ENCODE peak calls at places on chromosomes 4 and X, in ten cellular contexts. One of them, this sample, is unnamed.
A peak's percentile ranks its signal among the peaks of the same experiment; 100 is the strongest.

GRCh38 chrX:6574762-6575161 is 39.8 kb upstream of the VCX3A start:
- DNase-seq in uterus: no peak
- DNase-seq in heart left ventricle: no peak
- DNase-seq in heart right ventricle: no peak
- DNase-seq in pancreas: no peak
- DNase-seq in mesenchymal stem cell: no peak
- DNase-seq in BE2C: peak; percentile 4
- DNase-seq in HepG2: no peak
- DNase-seq in tibial nerve: no peak
- DNase-seq in RWPE2: no peak
- DNase-seq in this sample: no peak

GRCh38 chrX:15204130-15204751 is 65.6 kb downstream of the ASB9 start:
- DNase-seq in heart left ventricle: no peak
- DNase-seq in pancreas: no peak
- DNase-seq in BE2C: no peak
- DNase-seq in HepG2: no peak
- DNase-seq in tibial nerve: no peak
- DNase-seq in mesenchymal stem cell: no peak
- DNase-seq in heart right ventricle: no peak
- DNase-seq in RWPE2: no peak
- DNase-seq in uterus: no peak
- DNase-seq in this sample: no peak

GRCh38 chr4:30696195-30696594 is 24.0 kb upstream of the PCDH7 start:
- DNase-seq in BE2C: no peak
- DNase-seq in heart left ventricle: no peak
- DNase-seq in RWPE2: no peak
- DNase-seq in uterus: no peak
- DNase-seq in mesenchymal stem cell: no peak
- DNase-seq in tibial nerve: no peak
- DNase-seq in heart right ventricle: no peak
- DNase-seq in HepG2: no peak
- DNase-seq in pancreas: no peak
- DNase-seq in this sample: no peak

GRCh38 chr4:148310756-148311155 is 131.5 kb downstream of the NR3C2 start:
- DNase-seq in heart left ventricle: no peak
- DNase-seq in mesenchymal stem cell: no peak
- DNase-seq in BE2C: no peak
- DNase-seq in HepG2: no peak
- DNase-seq in RWPE2: no peak
- DNase-seq in heart right ventricle: no peak
- DNase-seq in tibial nerve: no peak
- DNase-seq in pancreas: no peak
- DNase-seq in uterus: no peak
- DNase-seq in this sample: no peak

GRCh38 chr4:78622253-78622979 is 70.8 kb downstream of the ANXA3 start:
- DNase-seq in tibial nerve: no peak
- DNase-seq in mesenchymal stem cell: peak; percentile 75
- DNase-seq in heart left ventricle: no peak
- DNase-seq in HepG2: peak; percentile 29
- DNase-seq in uterus: no peak
- DNase-seq in RWPE2: no peak
- DNase-seq in heart right ventricle: no peak
- DNase-seq in pancreas: no peak
- DNase-seq in BE2C: no peak
- DNase-seq in this sample: no peak

GRCh38 chr4:105967058-105967658 is 71.9 kb downstream of the NPNT start:
- DNase-seq in heart left ventricle: no peak
- DNase-seq in uterus: no peak
- DNase-seq in tibial nerve: no peak
- DNase-seq in RWPE2: no peak
- DNase-seq in mesenchymal stem cell: no peak
- DNase-seq in pancreas: no peak
- DNase-seq in heart right ventricle: no peak
- DNase-seq in HepG2: no peak
- DNase-seq in BE2C: peak; percentile 21
- DNase-seq in this sample: no peak

GRCh38 chr4:154329939-154330338 is 161.7 kb downstream of the DCHS2 start:
- DNase-seq in mesenchymal stem cell: peak; percentile 71
- DNase-seq in HepG2: no peak
- DNase-seq in RWPE2: no peak
- DNase-seq in heart left ventricle: no peak
- DNase-seq in pancreas: no peak
- DNase-seq in BE2C: no peak
- DNase-seq in heart right ventricle: no peak
- DNase-seq in uterus: peak; percentile 80
- DNase-seq in tibial nerve: no peak
- DNase-seq in this sample: no peak

GRCh38 chr4:115145393-115146160 is 32.2 kb upstream of the NDST4 start:
- DNase-seq in uterus: no peak
- DNase-seq in HepG2: no peak
- DNase-seq in mesenchymal stem cell: no peak
- DNase-seq in RWPE2: no peak
- DNase-seq in pancreas: peak; percentile 23
- DNase-seq in heart right ventricle: no peak
- DNase-seq in BE2C: no peak
- DNase-seq in tibial nerve: no peak
- DNase-seq in heart left ventricle: no peak
- DNase-seq in this sample: no peak

GRCh38 chrX:10010686-10011085 is 43.5 kb downstream of the CLDN34 start:
- DNase-seq in BE2C: no peak
- DNase-seq in RWPE2: no peak
- DNase-seq in HepG2: peak; percentile 67
- DNase-seq in pancreas: no peak
- DNase-seq in tibial nerve: no peak
- DNase-seq in heart left ventricle: no peak
- DNase-seq in heart right ventricle: no peak
- DNase-seq in mesenchymal stem cell: peak; percentile 76
- DNase-seq in uterus: no peak
- DNase-seq in this sample: no peak

GRCh38 chr4:76951333-76952033 is 1.9 kb downstream of the SEPTIN11 start:
- DNase-seq in BE2C: no peak
- DNase-seq in RWPE2: no peak
- DNase-seq in heart left ventricle: no peak
- DNase-seq in tibial nerve: no peak
- DNase-seq in HepG2: no peak
- DNase-seq in heart right ventricle: no peak
- DNase-seq in pancreas: no peak
- DNase-seq in uterus: no peak
- DNase-seq in mesenchymal stem cell: no peak
- DNase-seq in this sample: no peak

GRCh38 chrX:130887392-130887791 is 15.6 kb downstream of the ENOX2 start:
- DNase-seq in RWPE2: no peak
- DNase-seq in HepG2: no peak
- DNase-seq in BE2C: no peak
- DNase-seq in heart left ventricle: no peak
- DNase-seq in pancreas: no peak
- DNase-seq in uterus: no peak
- DNase-seq in tibial nerve: no peak
- DNase-seq in heart right ventricle: no peak
- DNase-seq in mesenchymal stem cell: no peak
- DNase-seq in this sample: no peak

GRCh38 chrX:40153335-40154221 is 55.8 kb upstream of the BCOR start:
- DNase-seq in tibial nerve: no peak
- DNase-seq in uterus: peak; percentile 58
- DNase-seq in RWPE2: no peak
- DNase-seq in heart left ventricle: peak; percentile 70
- DNase-seq in pancreas: no peak
- DNase-seq in HepG2: no peak
- DNase-seq in heart right ventricle: no peak
- DNase-seq in BE2C: peak; percentile 76
- DNase-seq in mesenchymal stem cell: peak; percentile 53
- DNase-seq in this sample: no peak

GRCh38 chrX:110310896-110311295 is 7.0 kb downstream of the AMMECR1 start:
- DNase-seq in HepG2: no peak
- DNase-seq in heart left ventricle: no peak
- DNase-seq in heart right ventricle: no peak
- DNase-seq in tibial nerve: no peak
- DNase-seq in RWPE2: no peak
- DNase-seq in BE2C: no peak
- DNase-seq in pancreas: no peak
- DNase-seq in uterus: no peak
- DNase-seq in mesenchymal stem cell: peak; percentile 54
- DNase-seq in this sample: no peak

GRCh38 chr4:6898763-6899162 is 10.9 kb upstream of the TBC1D14 start:
- DNase-seq in heart left ventricle: no peak
- DNase-seq in BE2C: no peak
- DNase-seq in heart right ventricle: no peak
- DNase-seq in pancreas: no peak
- DNase-seq in mesenchymal stem cell: peak; percentile 71
- DNase-seq in uterus: no peak
- DNase-seq in HepG2: no peak
- DNase-seq in tibial nerve: no peak
- DNase-seq in RWPE2: no peak
- DNase-seq in this sample: no peak

GRCh38 chr4:101265816-101266172 is 81.5 kb downstream of the PPP3CA start:
- DNase-seq in RWPE2: no peak
- DNase-seq in HepG2: no peak
- DNase-seq in tibial nerve: no peak
- DNase-seq in mesenchymal stem cell: no peak
- DNase-seq in uterus: no peak
- DNase-seq in heart left ventricle: no peak
- DNase-seq in pancreas: no peak
- DNase-seq in BE2C: no peak
- DNase-seq in heart right ventricle: no peak
- DNase-seq in this sample: no peak

GRCh38 chr4:76374744-76375143 is 46.2 kb downstream of the CCDC158 start:
- DNase-seq in heart left ventricle: no peak
- DNase-seq in mesenchymal stem cell: no peak
- DNase-seq in BE2C: no peak
- DNase-seq in tibial nerve: no peak
- DNase-seq in HepG2: no peak
- DNase-seq in heart right ventricle: no peak
- DNase-seq in RWPE2: no peak
- DNase-seq in pancreas: no peak
- DNase-seq in uterus: no peak
- DNase-seq in this sample: no peak

GRCh38 chr4:115113382-115114106 is at the start of gene NDST4:
- DNase-seq in BE2C: no peak
- DNase-seq in HepG2: no peak
- DNase-seq in tibial nerve: peak; percentile 6
- DNase-seq in mesenchymal stem cell: peak; percentile 46
- DNase-seq in heart right ventricle: no peak
- DNase-seq in heart left ventricle: no peak
- DNase-seq in RWPE2: no peak
- DNase-seq in pancreas: peak; percentile 13
- DNase-seq in uterus: no peak
- DNase-seq in this sample: no peak

GRCh38 chr4:107183155-107183774 is 147.2 kb upstream of the DKK2 start:
- DNase-seq in mesenchymal stem cell: peak; percentile 64
- DNase-seq in BE2C: peak; percentile 38
- DNase-seq in tibial nerve: no peak
- DNase-seq in heart right ventricle: peak; percentile 17
- DNase-seq in uterus: no peak
- DNase-seq in pancreas: no peak
- DNase-seq in HepG2: peak; percentile 67
- DNase-seq in RWPE2: no peak
- DNase-seq in heart left ventricle: no peak
- DNase-seq in this sample: no peak

GRCh38 chr4:4364486-4365208 is 22.3 kb upstream of the NSG1 start:
- DNase-seq in mesenchymal stem cell: no peak
- DNase-seq in tibial nerve: no peak
- DNase-seq in HepG2: no peak
- DNase-seq in pancreas: no peak
- DNase-seq in heart right ventricle: no peak
- DNase-seq in heart left ventricle: no peak
- DNase-seq in BE2C: no peak
- DNase-seq in RWPE2: no peak
- DNase-seq in uterus: no peak
- DNase-seq in this sample: no peak
- H3K9me3 ChIP-seq in mesenchymal stem cell: peaks cover 6% of the 10 kb centered on the region
- H3K9me3 ChIP-seq in tibial nerve: no peaks in the 10 kb centered on the region
- H3K9me3 ChIP-seq in HepG2: no peaks in the 10 kb centered on the region
- H3K9me3 ChIP-seq in pancreas: no peaks in the 10 kb centered on the region
- H3K9me3 ChIP-seq in heart right ventricle: no peaks in the 10 kb centered on the region
- H3K9me3 ChIP-seq in heart left ventricle: no peaks in the 10 kb centered on the region
- H3K9me3 ChIP-seq in BE2C: no peaks in the 10 kb centered on the region
- H3K9me3 ChIP-seq in RWPE2: no peaks in the 10 kb centered on the region
- H3K9me3 ChIP-seq in uterus: no peaks in the 10 kb centered on the region
- H3K9me3 ChIP-seq in this sample: no peaks in the 10 kb centered on the region

GRCh38 chr4:152961752-152962117 is 25.6 kb downstream of the FHDC1 start:
- DNase-seq in HepG2: no peak
- DNase-seq in heart right ventricle: no peak
- DNase-seq in tibial nerve: no peak
- DNase-seq in mesenchymal stem cell: no peak
- DNase-seq in BE2C: no peak
- DNase-seq in heart left ventricle: no peak
- DNase-seq in RWPE2: no peak
- DNase-seq in pancreas: no peak
- DNase-seq in uterus: no peak
- DNase-seq in this sample: no peak
- H3K36me3 ChIP-seq in HepG2: no peaks in the 10 kb centered on the region
- H3K36me3 ChIP-seq in heart right ventricle: no peaks in the 10 kb centered on the region
- H3K36me3 ChIP-seq in tibial nerve: no peaks in the 10 kb centered on the region
- H3K36me3 ChIP-seq in mesenchymal stem cell: peaks cover 12% of the 10 kb centered on the region
- H3K36me3 ChIP-seq in BE2C: no peaks in the 10 kb centered on the region
- H3K36me3 ChIP-seq in heart left ventricle: no peaks in the 10 kb centered on the region
- H3K36me3 ChIP-seq in RWPE2: peaks cover 31% of the 10 kb centered on the region
- H3K36me3 ChIP-seq in pancreas: no peaks in the 10 kb centered on the region
- H3K36me3 ChIP-seq in uterus: no peaks in the 10 kb centered on the region
- H3K36me3 ChIP-seq in this sample: no peaks in the 10 kb centered on the region

DNA sequence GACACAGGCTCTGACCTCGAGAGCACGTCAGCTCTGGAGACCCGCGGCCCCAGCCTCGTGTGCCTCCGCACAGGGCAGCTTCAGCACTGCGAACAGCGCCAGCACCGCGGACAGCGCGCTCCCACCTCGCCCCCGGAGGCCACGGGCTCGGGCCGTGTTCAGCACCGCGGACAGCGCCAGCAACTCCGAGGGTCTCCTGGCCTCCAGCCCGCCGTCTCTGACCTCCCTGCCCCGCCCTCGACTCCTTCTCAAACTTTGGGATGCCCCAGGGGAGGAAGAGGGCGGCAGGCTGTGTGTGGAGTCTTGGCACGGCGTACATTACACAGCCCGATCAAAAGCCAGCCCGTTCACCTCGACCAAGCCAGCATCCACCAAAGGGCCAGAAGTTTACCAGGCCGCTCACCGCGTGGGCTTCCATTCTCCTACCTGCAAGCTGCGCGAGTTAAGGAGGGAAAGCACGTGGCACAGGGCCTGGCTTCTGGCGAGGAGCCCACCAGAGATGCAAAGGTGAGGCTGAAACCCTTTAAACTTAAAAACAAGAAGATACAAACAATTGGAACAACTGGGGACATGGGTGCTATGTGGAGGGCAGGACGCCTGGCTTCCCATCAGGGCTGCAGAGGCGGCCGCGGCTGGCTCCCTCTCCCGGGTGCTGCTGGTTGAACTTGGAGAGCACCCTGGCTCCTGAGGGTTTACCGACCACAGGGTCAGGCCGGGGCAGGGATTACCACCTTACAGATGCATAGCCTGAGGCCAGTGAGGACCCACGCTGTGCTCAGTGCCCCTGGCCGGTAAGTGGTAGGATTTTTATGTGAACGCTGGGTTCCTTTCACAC is 4.5 kb upstream of the NKX1-1 start:
- DNase-seq in pancreas: no peak
- DNase-seq in uterus: no peak
- DNase-seq in RWPE2: no peak
- DNase-seq in heart right ventricle: peak; percentile 44
- DNase-seq in tibial nerve: no peak
- DNase-seq in HepG2: peak; percentile 15
- DNase-seq in BE2C: no peak
- DNase-seq in mesenchymal stem cell: peak; percentile 46
- DNase-seq in heart left ventricle: peak; percentile 80
- DNase-seq in this sample: no peak
- H3K9me3 ChIP-seq in pancreas: no peaks in the 10 kb centered on the region
- H3K9me3 ChIP-seq in uterus: no peaks in the 10 kb centered on the region
- H3K9me3 ChIP-seq in RWPE2: no peaks in the 10 kb centered on the region
- H3K9me3 ChIP-seq in heart right ventricle: no peaks in the 10 kb centered on the region
- H3K9me3 ChIP-seq in tibial nerve: no peaks in the 10 kb centered on the region
- H3K9me3 ChIP-seq in HepG2: no peaks in the 10 kb centered on the region
- H3K9me3 ChIP-seq in BE2C: no peaks in the 10 kb centered on the region
- H3K9me3 ChIP-seq in mesenchymal stem cell: peaks cover 17% of the 10 kb centered on the region
- H3K9me3 ChIP-seq in heart left ventricle: no peaks in the 10 kb centered on the region
- H3K9me3 ChIP-seq in this sample: no peaks in the 10 kb centered on the region

GRCh38 chr4:108622828-108623227 is 2.5 kb downstream of the RPL34 start:
- DNase-seq in tibial nerve: no peak
- DNase-seq in HepG2: no peak
- DNase-seq in heart right ventricle: no peak
- DNase-seq in heart left ventricle: no peak
- DNase-seq in mesenchymal stem cell: no peak
- DNase-seq in RWPE2: no peak
- DNase-seq in BE2C: no peak
- DNase-seq in pancreas: no peak
- DNase-seq in uterus: no peak
- DNase-seq in this sample: no peak
- H3K36me3 ChIP-seq in tibial nerve: peaks cover 21% of the 10 kb centered on the region
- H3K36me3 ChIP-seq in HepG2: peaks cover 54% of the 10 kb centered on the region
- H3K36me3 ChIP-seq in heart right ventricle: peaks cover 65% of the 10 kb centered on the region
- H3K36me3 ChIP-seq in heart left ventricle: peaks cover 52% of the 10 kb centered on the region
- H3K36me3 ChIP-seq in mesenchymal stem cell: peaks cover 28% of the 10 kb centered on the region
- H3K36me3 ChIP-seq in RWPE2: peaks cover 68% of the 10 kb centered on the region
- H3K36me3 ChIP-seq in BE2C: peaks cover 70% of the 10 kb centered on the region
- H3K36me3 ChIP-seq in pancreas: peaks cover 30% of the 10 kb centered on the region
- H3K36me3 ChIP-seq in uterus: no peaks in the 10 kb centered on the region
- H3K36me3 ChIP-seq in this sample: peaks cover 41% of the 10 kb centered on the region